ENCODE peak calls at places on chromosomes 5 and 9, in nine cellular contexts. One of them, this sample, is unnamed.

GRCh38 chr5:61768692-61769281 is 436.7 kb downstream of the ZSWIM6 start:
- DNase-seq in mesenchymal stem cell: peak; percentile 33
- DNase-seq in IMR-90: peak; percentile 3
- DNase-seq in uterus: no peak
- DNase-seq in AG04449: no peak
- DNase-seq in GM23248: peak; percentile 38
- DNase-seq in fibroblast of lung: no peak
- DNase-seq in bronchial epithelial cell: peak; percentile 69
- DNase-seq in cardiac fibroblast: peak; percentile 3
- DNase-seq in this sample: peak; percentile 9

GRCh38 chr9:91424403-91425176 is 958 bp upstream of the NFIL3 start:
- DNase-seq in AG04449: no peak
- DNase-seq in cardiac fibroblast: peak; percentile 84
- DNase-seq in IMR-90: peak; percentile 89
- DNase-seq in GM23248: peak; percentile 96
- DNase-seq in uterus: peak; percentile 92
- DNase-seq in bronchial epithelial cell: peak; percentile 61
- DNase-seq in mesenchymal stem cell: peak; percentile 92
- DNase-seq in fibroblast of lung: peak; percentile 94
- DNase-seq in this sample: peak; percentile 87

GRCh38 chr5:93162201-93162654 is 418.8 kb downstream of the NR2F1-AS1 start:
- DNase-seq in AG04449: no peak
- DNase-seq in uterus: no peak
- DNase-seq in bronchial epithelial cell: peak; percentile 84
- DNase-seq in IMR-90: no peak
- DNase-seq in GM23248: peak; percentile 68
- DNase-seq in fibroblast of lung: no peak
- DNase-seq in mesenchymal stem cell: peak; percentile 65
- DNase-seq in cardiac fibroblast: peak; percentile 74
- DNase-seq in this sample: no peak

GRCh38 chr5:72007336-72008111 is 99.8 kb upstream of the MAP1B start:
- DNase-seq in IMR-90: no peak
- DNase-seq in cardiac fibroblast: no peak
- DNase-seq in AG04449: no peak
- DNase-seq in uterus: no peak
- DNase-seq in fibroblast of lung: no peak
- DNase-seq in bronchial epithelial cell: no peak
- DNase-seq in GM23248: no peak
- DNase-seq in mesenchymal stem cell: no peak
- DNase-seq in this sample: no peak

GRCh38 chr9:111258209-111258877 is 71.7 kb downstream of the OR2K2 start:
- DNase-seq in cardiac fibroblast: no peak
- DNase-seq in uterus: no peak
- DNase-seq in bronchial epithelial cell: no peak
- DNase-seq in AG04449: no peak
- DNase-seq in IMR-90: no peak
- DNase-seq in GM23248: no peak
- DNase-seq in mesenchymal stem cell: no peak
- DNase-seq in fibroblast of lung: no peak
- DNase-seq in this sample: no peak

GRCh38 chr9:12775373-12775962 is 648 bp downstream of the LURAP1L start:
- DNase-seq in GM23248: peak; percentile 52
- DNase-seq in uterus: no peak
- DNase-seq in IMR-90: no peak
- DNase-seq in fibroblast of lung: no peak
- DNase-seq in cardiac fibroblast: no peak
- DNase-seq in AG04449: no peak
- DNase-seq in bronchial epithelial cell: no peak
- DNase-seq in mesenchymal stem cell: peak; percentile 41
- DNase-seq in this sample: peak; percentile 19

GRCh38 chr5:154653764-154654483 is 101.3 kb upstream of the LARP1 start:
- DNase-seq in cardiac fibroblast: peak; percentile 11
- DNase-seq in uterus: no peak
- DNase-seq in GM23248: peak; percentile 8
- DNase-seq in AG04449: no peak
- DNase-seq in bronchial epithelial cell: no peak
- DNase-seq in fibroblast of lung: no peak
- DNase-seq in mesenchymal stem cell: peak; percentile 43
- DNase-seq in IMR-90: no peak
- DNase-seq in this sample: no peak

GRCh38 chr5:37723147-37723961 is 116.5 kb downstream of the GDNF start:
- DNase-seq in mesenchymal stem cell: no peak
- DNase-seq in cardiac fibroblast: peak; percentile 66
- DNase-seq in AG04449: no peak
- DNase-seq in bronchial epithelial cell: no peak
- DNase-seq in GM23248: peak; percentile 59
- DNase-seq in uterus: no peak
- DNase-seq in fibroblast of lung: no peak
- DNase-seq in IMR-90: no peak
- DNase-seq in this sample: no peak

GRCh38 chr5:73605223-73606087 is 20.5 kb upstream of the ARHGEF28 start:
- DNase-seq in bronchial epithelial cell: peak; percentile 54
- DNase-seq in AG04449: no peak
- DNase-seq in IMR-90: peak; percentile 42
- DNase-seq in GM23248: peak; percentile 65
- DNase-seq in mesenchymal stem cell: peak; percentile 26
- DNase-seq in uterus: no peak
- DNase-seq in fibroblast of lung: no peak
- DNase-seq in cardiac fibroblast: peak; percentile 76
- DNase-seq in this sample: peak; percentile 28

GRCh38 chr9:133683494-133684460 is 47.6 kb downstream of the DBH start:
- DNase-seq in AG04449: no peak
- DNase-seq in mesenchymal stem cell: peak; percentile 65
- DNase-seq in uterus: peak; percentile 38
- DNase-seq in bronchial epithelial cell: no peak
- DNase-seq in cardiac fibroblast: peak; percentile 61
- DNase-seq in IMR-90: peak; percentile 4
- DNase-seq in GM23248: peak; percentile 26
- DNase-seq in fibroblast of lung: no peak
- DNase-seq in this sample: no peak

GRCh38 chr5:1016036-1016435 is 7.4 kb downstream of the NKD2 start:
- DNase-seq in bronchial epithelial cell: no peak
- DNase-seq in AG04449: no peak
- DNase-seq in GM23248: no peak
- DNase-seq in fibroblast of lung: no peak
- DNase-seq in mesenchymal stem cell: no peak
- DNase-seq in cardiac fibroblast: no peak
- DNase-seq in IMR-90: no peak
- DNase-seq in uterus: no peak
- DNase-seq in this sample: no peak

GRCh38 chr9:22211588-22212360 is 202.7 kb upstream of the CDKN2B start:
- DNase-seq in GM23248: peak; percentile 95
- DNase-seq in cardiac fibroblast: peak; percentile 97
- DNase-seq in uterus: no peak
- DNase-seq in fibroblast of lung: peak; percentile 92
- DNase-seq in mesenchymal stem cell: peak; percentile 95
- DNase-seq in bronchial epithelial cell: peak; percentile 94
- DNase-seq in IMR-90: peak; percentile 93
- DNase-seq in AG04449: peak; percentile 71
- DNase-seq in this sample: no peak

GRCh38 chr5:39775458-39776365 is 350.9 kb upstream of the DAB2 start:
- DNase-seq in AG04449: peak; percentile 79
- DNase-seq in IMR-90: peak; percentile 92
- DNase-seq in mesenchymal stem cell: peak; percentile 89
- DNase-seq in bronchial epithelial cell: peak; percentile 83
- DNase-seq in GM23248: peak; percentile 94
- DNase-seq in fibroblast of lung: peak; percentile 89
- DNase-seq in uterus: no peak
- DNase-seq in cardiac fibroblast: peak; percentile 95
- DNase-seq in this sample: no peak

GRCh38 chr9:13144176-13144820 is 135.2 kb downstream of the MPDZ start:
- DNase-seq in mesenchymal stem cell: no peak
- DNase-seq in fibroblast of lung: peak; percentile 11
- DNase-seq in GM23248: no peak
- DNase-seq in AG04449: no peak
- DNase-seq in IMR-90: no peak
- DNase-seq in uterus: no peak
- DNase-seq in bronchial epithelial cell: no peak
- DNase-seq in cardiac fibroblast: no peak
- DNase-seq in this sample: no peak

GRCh38 chr5:965604-966344 is 42.8 kb upstream of the NKD2 start:
- DNase-seq in bronchial epithelial cell: no peak
- DNase-seq in GM23248: no peak
- DNase-seq in IMR-90: no peak
- DNase-seq in AG04449: no peak
- DNase-seq in fibroblast of lung: no peak
- DNase-seq in uterus: no peak
- DNase-seq in cardiac fibroblast: no peak
- DNase-seq in mesenchymal stem cell: no peak
- DNase-seq in this sample: no peak

GRCh38 chr5:138843789-138844461 is 31.2 kb downstream of the LRRTM2 start:
- DNase-seq in AG04449: no peak
- DNase-seq in IMR-90: peak; percentile 7
- DNase-seq in uterus: no peak
- DNase-seq in cardiac fibroblast: peak; percentile 33
- DNase-seq in GM23248: peak; percentile 45
- DNase-seq in fibroblast of lung: peak; percentile 78
- DNase-seq in bronchial epithelial cell: peak; percentile 79
- DNase-seq in mesenchymal stem cell: no peak
- DNase-seq in this sample: no peak

GRCh38 chr5:103804714-103805113 is 242.1 kb upstream of the NUDT12 start:
- DNase-seq in cardiac fibroblast: no peak
- DNase-seq in bronchial epithelial cell: peak; percentile 17
- DNase-seq in fibroblast of lung: no peak
- DNase-seq in uterus: no peak
- DNase-seq in GM23248: peak; percentile 7
- DNase-seq in IMR-90: peak; percentile 4
- DNase-seq in mesenchymal stem cell: no peak
- DNase-seq in AG04449: peak; percentile 58
- DNase-seq in this sample: no peak

GRCh38 chr5:149760700-149761187 is 30.6 kb downstream of the PPARGC1B start:
- DNase-seq in bronchial epithelial cell: no peak
- DNase-seq in fibroblast of lung: no peak
- DNase-seq in IMR-90: no peak
- DNase-seq in uterus: no peak
- DNase-seq in GM23248: no peak
- DNase-seq in mesenchymal stem cell: no peak
- DNase-seq in AG04449: no peak
- DNase-seq in cardiac fibroblast: no peak
- DNase-seq in this sample: no peak

GRCh38 chr5:156391139-156391538 is 64.2 kb downstream of the SGCD start:
- DNase-seq in IMR-90: peak; percentile 100
- DNase-seq in bronchial epithelial cell: peak; percentile 77
- DNase-seq in uterus: no peak
- DNase-seq in mesenchymal stem cell: peak; percentile 97
- DNase-seq in AG04449: peak; percentile 88
- DNase-seq in fibroblast of lung: peak; percentile 98
- DNase-seq in cardiac fibroblast: peak; percentile 54
- DNase-seq in GM23248: no peak
- DNase-seq in this sample: no peak

GRCh38 chr5:138258704-138259285 is 15.6 kb downstream of the GFRA3 start:
- DNase-seq in IMR-90: no peak
- DNase-seq in cardiac fibroblast: no peak
- DNase-seq in GM23248: peak; percentile 59
- DNase-seq in fibroblast of lung: no peak
- DNase-seq in bronchial epithelial cell: no peak
- DNase-seq in uterus: no peak
- DNase-seq in AG04449: no peak
- DNase-seq in mesenchymal stem cell: no peak
- DNase-seq in this sample: no peak

GRCh38 chr5:87258507-87258906 is 9.2 kb upstream of the RASA1 start:
- DNase-seq in bronchial epithelial cell: no peak
- DNase-seq in cardiac fibroblast: no peak
- DNase-seq in GM23248: no peak
- DNase-seq in uterus: no peak
- DNase-seq in IMR-90: no peak
- DNase-seq in mesenchymal stem cell: no peak
- DNase-seq in fibroblast of lung: no peak
- DNase-seq in AG04449: no peak
- DNase-seq in this sample: no peak
- H3K4me3 ChIP-seq in bronchial epithelial cell: no peak overlapping the region
- H3K4me3 ChIP-seq in cardiac fibroblast: no peak overlapping the region
- H3K4me3 ChIP-seq in GM23248: no peak overlapping the region
- H3K4me3 ChIP-seq in uterus: no peak overlapping the region
- H3K4me3 ChIP-seq in IMR-90: no peak overlapping the region
- H3K4me3 ChIP-seq in mesenchymal stem cell: no peak overlapping the region
- H3K4me3 ChIP-seq in fibroblast of lung: no peak overlapping the region
- H3K4me3 ChIP-seq in AG04449: no peak overlapping the region
- H3K4me3 ChIP-seq in this sample: no peak overlapping the region

DNA sequence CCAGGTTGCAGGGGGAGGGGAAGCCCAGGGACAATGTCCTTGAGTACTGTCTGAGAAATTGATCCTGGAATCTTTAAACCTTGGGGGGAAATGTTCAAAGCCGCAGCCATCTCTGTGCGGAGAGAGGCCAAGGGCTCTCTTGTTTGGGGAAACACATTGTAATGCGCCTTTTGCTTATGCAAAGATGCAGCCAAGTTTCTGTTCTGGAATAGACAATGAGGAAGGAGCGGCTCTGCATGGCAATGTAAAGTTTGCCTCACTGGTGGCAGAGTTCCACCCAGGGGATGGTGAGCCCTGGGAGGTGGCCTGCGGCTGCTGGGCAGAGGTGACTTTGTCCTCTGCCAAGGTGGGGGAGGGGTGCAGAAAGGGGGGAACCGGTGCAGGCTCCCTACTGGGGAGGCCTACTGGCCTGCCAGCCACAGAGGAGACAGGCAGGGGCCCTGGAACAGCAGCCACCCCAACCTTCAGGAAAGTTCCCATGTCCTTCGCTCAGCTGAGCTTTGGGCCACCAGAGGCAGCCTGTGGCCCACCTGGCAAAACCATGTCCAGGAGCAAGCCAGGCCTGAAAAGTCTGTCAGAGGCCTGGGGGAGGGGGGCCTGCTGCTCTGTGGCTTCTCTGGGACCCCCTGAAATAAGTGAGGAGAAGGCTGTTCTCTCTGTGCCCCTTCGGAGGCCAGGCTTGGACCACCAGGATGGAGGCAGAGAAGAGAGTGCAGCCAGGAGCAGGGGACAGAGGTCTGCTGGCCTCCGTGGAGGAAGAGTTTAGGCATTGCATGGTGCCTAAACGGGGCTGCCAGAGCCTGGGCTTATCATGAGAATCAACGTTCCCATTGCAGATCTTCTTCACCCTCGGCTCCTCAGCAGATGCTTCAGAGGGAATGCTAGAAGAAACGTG is 127.8 kb downstream of the ZNF354C start:
- DNase-seq in GM23248: no peak
- DNase-seq in mesenchymal stem cell: no peak
- DNase-seq in fibroblast of lung: peak; percentile 17
- DNase-seq in uterus: no peak
- DNase-seq in IMR-90: no peak
- DNase-seq in AG04449: no peak
- DNase-seq in cardiac fibroblast: no peak
- DNase-seq in bronchial epithelial cell: no peak
- DNase-seq in this sample: no peak
- H3K4me3 ChIP-seq in GM23248: no peak overlapping the region
- H3K4me3 ChIP-seq in mesenchymal stem cell: no peak overlapping the region
- H3K4me3 ChIP-seq in fibroblast of lung: no peak overlapping the region
- H3K4me3 ChIP-seq in uterus: no peak overlapping the region
- H3K4me3 ChIP-seq in IMR-90: no peak overlapping the region
- H3K4me3 ChIP-seq in AG04449: no peak overlapping the region
- H3K4me3 ChIP-seq in cardiac fibroblast: no peak overlapping the region
- H3K4me3 ChIP-seq in bronchial epithelial cell: no peak overlapping the region
- H3K4me3 ChIP-seq in this sample: no peak overlapping the region

GRCh38 chr5:2131826-2132496 is 249.2 kb upstream of the IRX4 start:
- DNase-seq in cardiac fibroblast: no peak
- DNase-seq in fibroblast of lung: no peak
- DNase-seq in bronchial epithelial cell: no peak
- DNase-seq in GM23248: no peak
- DNase-seq in uterus: no peak
- DNase-seq in mesenchymal stem cell: no peak
- DNase-seq in AG04449: no peak
- DNase-seq in IMR-90: no peak
- DNase-seq in this sample: no peak
- H3K4me3 ChIP-seq in cardiac fibroblast: no peak overlapping the region
- H3K4me3 ChIP-seq in fibroblast of lung: no peak overlapping the region
- H3K4me3 ChIP-seq in bronchial epithelial cell: no peak overlapping the region
- H3K4me3 ChIP-seq in GM23248: no peak overlapping the region
- H3K4me3 ChIP-seq in uterus: no peak overlapping the region
- H3K4me3 ChIP-seq in mesenchymal stem cell: no peak overlapping the region
- H3K4me3 ChIP-seq in AG04449: no peak overlapping the region
- H3K4me3 ChIP-seq in IMR-90: no peak overlapping the region
- H3K4me3 ChIP-seq in this sample: no peak overlapping the region

GRCh38 chr5:54646285-54647101 is 128.9 kb downstream of the SNX18 start:
- DNase-seq in cardiac fibroblast: peak; percentile 90
- DNase-seq in fibroblast of lung: peak; percentile 95
- DNase-seq in IMR-90: peak; percentile 81
- DNase-seq in GM23248: peak; percentile 73
- DNase-seq in uterus: peak; percentile 51
- DNase-seq in mesenchymal stem cell: peak; percentile 89
- DNase-seq in bronchial epithelial cell: peak; percentile 89
- DNase-seq in AG04449: no peak
- DNase-seq in this sample: peak; percentile 72
- H3K4me3 ChIP-seq in cardiac fibroblast: no peak overlapping the region
- H3K4me3 ChIP-seq in fibroblast of lung: no peak overlapping the region
- H3K4me3 ChIP-seq in IMR-90: no peak overlapping the region
- H3K4me3 ChIP-seq in GM23248: peak overlapping the region; percentile 24
- H3K4me3 ChIP-seq in uterus: no peak overlapping the region
- H3K4me3 ChIP-seq in mesenchymal stem cell: no peak overlapping the region
- H3K4me3 ChIP-seq in bronchial epithelial cell: no peak overlapping the region
- H3K4me3 ChIP-seq in AG04449: no peak overlapping the region
- H3K4me3 ChIP-seq in this sample: no peak overlapping the region

This sample was measured in transverse colon.